ENCODE peak calls at places on chromosomes 5 and 9, in nine cellular contexts. H is HT1080; S is T follicular helper cell; W is astrocyte of the spinal cord; X is colonic mucosa; Y is NCI-H1048; T is substantia nigra; B is stimulated activated CD4-positive, alpha-beta T cell treated with anti-CD3 and anti-CD28 coated beads, Interleukin-15, amount 100 ng/mL, for 24 hours; J is CD8-positive, alpha-beta memory T cell. N is an unnamed sample.

GRCh38 chr5:40481226-40481625 is 198.5 kb upstream of the PTGER4 start:
- DNase-seq in W (no peak), J (no peak), T (no peak), Y (no peak), S (no peak), H (peak), B (no peak), X (no peak), N (peak)

GRCh38 chr9:71975833-71976232 is 64.4 kb downstream of the C9orf85 start:
- DNase-seq in W (no peak), X (no peak), J (no peak), H (no peak), S (no peak), Y (no peak), T (no peak), B (no peak), N (peak)

GRCh38 chr9:84513981-84514380 is 155.5 kb upstream of the NTRK2 start:
- DNase-seq in H (no peak), J (no peak), B (no peak), S (no peak), X (no peak), W (no peak), Y (no peak), T (no peak), N (peak)

GRCh38 chr5:45225571-45226031 is 416.9 kb downstream of the MRPS30 start:
- DNase-seq in H (no peak), Y (no peak), X (no peak), W (no peak), J (no peak), B (no peak), T (no peak), S (no peak), N (no peak)

GRCh38 chr5:24633705-24634325 is 11.0 kb downstream of the CDH10 start:
- DNase-seq in H (peak), J (no peak), T (no peak), W (peak), B (no peak), X (no peak), S (no peak), Y (no peak), N (peak)

GRCh38 chr9:122180633-122181032 is 20.9 kb downstream of the MORN5 start:
- DNase-seq in B (no peak), T (no peak), W (peak), X (no peak), Y (no peak), H (peak), S (no peak), J (no peak), N (peak)

GRCh38 chr5:53469946-53470687 is 10.3 kb upstream of the FST start:
- DNase-seq in W (peak), J (no peak), Y (no peak), X (no peak), B (no peak), T (no peak), S (no peak), H (peak), N (peak)

GRCh38 chr9:22148876-22149637 is 140.0 kb upstream of the CDKN2B start:
- DNase-seq in T (no peak), H (no peak), Y (no peak), W (peak), S (no peak), B (no peak), J (no peak), X (no peak), N (no peak)

GRCh38 chr9:91159664-91160121 is 202.0 kb downstream of the AUH start:
- DNase-seq in Y (no peak), B (no peak), H (no peak), J (no peak), W (no peak), X (peak), T (no peak), S (no peak), N (no peak)

GRCh38 chr9:120698766-120699165 is 15.5 kb downstream of the MEGF9 start:
- DNase-seq in T (no peak), Y (no peak), H (no peak), W (no peak), X (no peak), J (no peak), S (no peak), B (no peak), N (no peak)

GRCh38 chr5:107451028-107451427 is 219.7 kb downstream of the EFNA5 start:
- DNase-seq in J (no peak), W (no peak), Y (no peak), X (no peak), B (no peak), H (no peak), T (no peak), S (no peak), N (no peak)

GRCh38 chr9:15543033-15543791 is 9.6 kb upstream of the CCDC171 start:
- DNase-seq in J (no peak), H (no peak), T (no peak), X (no peak), W (no peak), Y (no peak), B (no peak), S (no peak), N (peak)

GRCh38 chr5:39780341-39780740 is 355.6 kb upstream of the DAB2 start:
- DNase-seq in T (no peak), B (no peak), X (no peak), S (no peak), W (peak), Y (no peak), J (no peak), H (no peak), N (no peak)

GRCh38 chr5:104347119-104347708 is 784.6 kb upstream of the NUDT12 start:
- DNase-seq in Y (no peak), X (no peak), J (no peak), T (no peak), B (no peak), S (no peak), W (peak), H (no peak), N (peak)

GRCh38 chr5:103434057-103434456 is 128.5 kb downstream of the NUDT12 start:
- DNase-seq in H (no peak), S (no peak), J (no peak), X (no peak), B (no peak), W (no peak), Y (no peak), T (no peak), N (no peak)

GRCh38 chr5:78985407-78986223 is 505 bp upstream of the ARSB start:
- DNase-seq in X (peak), J (peak), T (peak), Y (no peak), H (peak), B (peak), S (no peak), W (peak), N (peak)

GRCh38 chr9:37732086-37732744 is 21.4 kb upstream of the TRMT10B start:
- DNase-seq in B (no peak), X (no peak), H (no peak), S (no peak), W (no peak), T (no peak), Y (no peak), J (no peak), N (no peak)

GRCh38 chr5:173890195-173890951 is 2.2 kb downstream of the CPEB4 start:
- DNase-seq in Y (no peak), X (no peak), T (peak), S (no peak), W (peak), H (peak), B (no peak), J (no peak), N (peak)

GRCh38 chr5:4230905-4231561 is 635.4 kb downstream of the IRX1 start:
- DNase-seq in X (no peak), T (peak), Y (no peak), B (no peak), S (no peak), J (no peak), W (no peak), H (no peak), N (no peak)

GRCh38 chr9:128683340-128684064 is 5.5 kb upstream of the SET start:
- DNase-seq in Y (no peak), H (peak), W (peak), S (no peak), T (peak), X (peak), J (no peak), B (peak), N (peak)

GRCh38 chr9:15246688-15247087 is 60.3 kb downstream of the TTC39B start:
- DNase-seq in X (no peak), B (peak), J (no peak), W (peak), T (no peak), S (no peak), H (peak), Y (no peak), N (peak)

GRCh38 chr9:1875921-1876448 is 139.2 kb upstream of the SMARCA2 start:
- DNase-seq in B (peak), X (no peak), Y (no peak), W (no peak), H (no peak), T (no peak), J (no peak), S (no peak), N (no peak)

GRCh38 chr9:6243746-6244145 is 28.1 kb downstream of the IL33 start:
- DNase-seq in X (no peak), Y (peak), J (no peak), W (peak), T (no peak), H (peak), B (peak), S (no peak), N (peak)

GRCh38 chr9:79046401-79046800 is 525.4 kb upstream of the TLE4 start:
- DNase-seq in J (no peak), T (no peak), B (no peak), Y (no peak), W (no peak), S (no peak), X (no peak), H (no peak), N (peak)

GRCh38 chr9:109383947-109384346 is 63.1 kb upstream of the EPB41L4B start:
- DNase-seq in W (no peak), H (no peak), T (no peak), Y (no peak), B (no peak), S (no peak), J (no peak), X (no peak), N (no peak)

GRCh38 chr9:124960409-124960752 is 19.5 kb upstream of the GOLGA1 start:
- DNase-seq in Y (no peak), T (no peak), X (no peak), W (no peak), B (no peak), H (no peak), S (no peak), J (no peak), N (peak)

GRCh38 chr9:33787839-33788238 is 7.5 kb upstream of the PRSS3 start:
- DNase-seq in S (no peak), W (no peak), T (no peak), H (no peak), B (no peak), Y (no peak), X (no peak), J (no peak), N (no peak)

GRCh38 chr5:90558344-90559192 is at the start of gene ADGRV1:
- DNase-seq in Y (peak), W (peak), S (no peak), T (peak), X (peak), B (peak), J (peak), H (peak), N (peak)

GRCh38 chr9:134390537-134390936 is 64.3 kb downstream of the RXRA start:
- DNase-seq in W (no peak), B (peak), J (peak), H (no peak), Y (no peak), T (no peak), X (no peak), S (peak), N (no peak)

GRCh38 chr9:136722093-136722968 is 10.0 kb downstream of the DIPK1B start:
- DNase-seq in W (no peak), Y (no peak), B (peak), X (no peak), S (no peak), H (no peak), T (no peak), J (no peak), N (no peak)

GRCh38 chr5:113065626-113066025 is 89.0 kb downstream of the DCP2 start:
- DNase-seq in Y (no peak), H (no peak), W (no peak), T (no peak), J (no peak), S (no peak), X (no peak), B (no peak), N (no peak)

GRCh38 chr9:24487250-24487861 is 58.3 kb downstream of the IZUMO3 start:
- DNase-seq in W (peak), H (no peak), X (no peak), Y (no peak), J (no peak), S (no peak), B (no peak), T (no peak), N (no peak)

GRCh38 chr9:75185585-75186170 is 97.4 kb downstream of the OSTF1 start:
- DNase-seq in W (no peak), T (no peak), B (peak), S (peak), X (peak), H (peak), J (peak), Y (no peak), N (peak)

GRCh38 chr5:18114161-18114802 is 480.0 kb downstream of the TAF11L14 start:
- DNase-seq in J (no peak), S (no peak), H (no peak), X (no peak), W (no peak), Y (no peak), T (no peak), B (no peak), N (peak)

GRCh38 chr5:95817430-95817829 is 5.1 kb downstream of the GLRX start:
- DNase-seq in T (no peak), B (peak), J (peak), W (peak), H (peak), S (no peak), Y (no peak), X (peak), N (peak)